ENCODE peak calls at places on chromosomes 11 and 22, in eight cellular contexts. V is right lobe of liver, Q is body of pancreas, A is IMR-90, E is cardiac muscle cell, M is A549, U is GM12878, I is MM.1S. S is an unnamed sample.

GRCh38 chr22:24841261-24841660 is 35.2 kb downstream of the SGSM1 start:
- DNase-seq in V (no peak), Q (peak; percentile 70), A (no peak), E (no peak), M (no peak), U (no peak), I (no peak), S (no peak)

GRCh38 chr11:84333196-84333595 is 1047.0 kb upstream of the CCDC90B start:
- DNase-seq in V (no peak), Q (no peak), A (no peak), E (no peak), M (no peak), U (no peak), I (no peak), S (no peak)

GRCh38 chr11:8773916-8774537 is 91.4 kb downstream of the RPL27A start:
- DNase-seq in V (no peak), Q (no peak), A (no peak), E (no peak), M (no peak), U (no peak), I (no peak), S (no peak)

GRCh38 chr11:114135737-114136151 is 76.2 kb downstream of the ZBTB16 start:
- DNase-seq in V (no peak), Q (no peak), A (no peak), E (peak; percentile 80), M (no peak), U (no peak), I (no peak), S (no peak)

GRCh38 chr11:33976351-33977199 is 75.0 kb upstream of the CAPRIN1 start:
- DNase-seq in V (no peak), Q (no peak), A (peak; percentile 1), E (peak; percentile 88), M (no peak), U (no peak), I (no peak), S (no peak)

GRCh38 chr11:72930011-72930410 is 115.8 kb downstream of the ATG16L2 start:
- DNase-seq in V (no peak), Q (peak; percentile 38), A (peak; percentile 59), E (peak; percentile 61), M (no peak), U (no peak), I (no peak), S (peak; percentile 58)

GRCh38 chr11:72598466-72598865 is 75.8 kb downstream of the PDE2A start:
- DNase-seq in V (no peak), Q (no peak), A (no peak), E (no peak), M (no peak), U (no peak), I (no peak), S (no peak)

GRCh38 chr11:1153105-1153950 is 4.4 kb upstream of the MUC5AC start:
- DNase-seq in V (peak; percentile 44), Q (no peak), A (no peak), E (no peak), M (peak; percentile 45), U (no peak), I (no peak), S (no peak)

GRCh38 chr11:73308963-73309960 is 1.2 kb downstream of the ARHGEF17 start:
- DNase-seq in V (peak; percentile 80), Q (peak; percentile 86), A (peak; percentile 96), E (peak; percentile 99), M (peak; percentile 84), U (no peak), I (no peak), S (peak; percentile 83)

GRCh38 chr11:63510360-63511130 is 4.7 kb downstream of the LGALS12 start:
- DNase-seq in V (peak; percentile 87), Q (peak; percentile 47), A (no peak), E (peak; percentile 83), M (no peak), U (no peak), I (no peak), S (peak; percentile 45)

GRCh38 chr11:16402654-16403447 is 46.5 kb upstream of the SOX6 start:
- DNase-seq in V (no peak), Q (no peak), A (no peak), E (no peak), M (no peak), U (no peak), I (no peak), S (no peak)

GRCh38 chr11:70788247-70789022 is 390.1 kb downstream of the CTTN start:
- DNase-seq in V (no peak), Q (no peak), A (peak; percentile 89), E (peak; percentile 77), M (peak; percentile 93), U (no peak), I (no peak), S (no peak)

GRCh38 chr11:119584193-119585037 is 144.6 kb downstream of the NECTIN1 start:
- DNase-seq in V (no peak), Q (peak; percentile 54), A (peak; percentile 63), E (peak; percentile 96), M (peak; percentile 28), U (no peak), I (peak; percentile 48), S (peak; percentile 74)

GRCh38 chr11:68044898-68045351 is 6.1 kb downstream of the TCIRG1 start:
- DNase-seq in V (no peak), Q (no peak), A (no peak), E (no peak), M (no peak), U (no peak), I (no peak), S (no peak)

GRCh38 chr22:49333206-49333605 is 494.5 kb downstream of the BRD1 start:
- DNase-seq in V (no peak), Q (no peak), A (no peak), E (no peak), M (no peak), U (no peak), I (peak; percentile 21), S (no peak)

GRCh38 chr11:22432331-22433065 is 94.3 kb downstream of the SLC17A6 start:
- DNase-seq in V (no peak), Q (peak; percentile 43), A (peak; percentile 24), E (peak; percentile 83), M (no peak), U (no peak), I (no peak), S (peak; percentile 67)
- H3K27ac ChIP-seq in V (no peak overlapping the region), Q (no peak overlapping the region), A (no peak overlapping the region), E (no peak overlapping the region), M (no peak overlapping the region), U (no peak overlapping the region), I (no peak overlapping the region), S (peak overlapping the region; percentile 69)

GRCh38 chr11:103436131-103436770 is 327.0 kb downstream of the DYNC2H1 start:
- DNase-seq in V (no peak), Q (no peak), A (no peak), E (no peak), M (no peak), U (no peak), I (no peak), S (no peak)
- H3K27ac ChIP-seq in V (no peak overlapping the region), Q (no peak overlapping the region), A (no peak overlapping the region), E (no peak overlapping the region), M (no peak overlapping the region), U (no peak overlapping the region), I (no peak overlapping the region), S (no peak overlapping the region)

DNA sequence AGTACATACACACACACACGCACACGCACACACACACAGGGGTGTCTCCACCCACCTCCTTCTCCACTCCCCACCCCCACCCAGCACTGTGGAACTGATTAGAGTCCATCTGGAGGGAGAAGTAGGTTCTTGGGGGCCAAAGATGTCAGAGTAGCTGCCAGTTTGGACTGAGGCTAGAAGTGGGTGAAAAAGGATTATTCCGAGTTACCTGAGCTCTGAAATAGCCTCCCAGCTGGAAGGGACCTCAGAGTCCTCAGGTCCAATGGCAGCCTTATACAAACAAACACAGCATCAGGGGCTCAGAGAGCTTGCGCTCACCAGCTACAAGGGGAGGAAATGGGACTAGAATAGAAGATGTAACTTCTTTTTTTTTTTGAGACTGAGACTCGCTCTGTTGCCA is 20.8 kb downstream of the IL10RA start:
- DNase-seq in V (no peak), Q (no peak), A (no peak), E (no peak), M (no peak), U (no peak), I (no peak), S (no peak)
- H3K27ac ChIP-seq in V (no peak overlapping the region), Q (no peak overlapping the region), A (no peak overlapping the region), E (no peak overlapping the region), M (no peak overlapping the region), U (peak overlapping the region; percentile 73), I (no peak overlapping the region), S (no peak overlapping the region)

DNA sequence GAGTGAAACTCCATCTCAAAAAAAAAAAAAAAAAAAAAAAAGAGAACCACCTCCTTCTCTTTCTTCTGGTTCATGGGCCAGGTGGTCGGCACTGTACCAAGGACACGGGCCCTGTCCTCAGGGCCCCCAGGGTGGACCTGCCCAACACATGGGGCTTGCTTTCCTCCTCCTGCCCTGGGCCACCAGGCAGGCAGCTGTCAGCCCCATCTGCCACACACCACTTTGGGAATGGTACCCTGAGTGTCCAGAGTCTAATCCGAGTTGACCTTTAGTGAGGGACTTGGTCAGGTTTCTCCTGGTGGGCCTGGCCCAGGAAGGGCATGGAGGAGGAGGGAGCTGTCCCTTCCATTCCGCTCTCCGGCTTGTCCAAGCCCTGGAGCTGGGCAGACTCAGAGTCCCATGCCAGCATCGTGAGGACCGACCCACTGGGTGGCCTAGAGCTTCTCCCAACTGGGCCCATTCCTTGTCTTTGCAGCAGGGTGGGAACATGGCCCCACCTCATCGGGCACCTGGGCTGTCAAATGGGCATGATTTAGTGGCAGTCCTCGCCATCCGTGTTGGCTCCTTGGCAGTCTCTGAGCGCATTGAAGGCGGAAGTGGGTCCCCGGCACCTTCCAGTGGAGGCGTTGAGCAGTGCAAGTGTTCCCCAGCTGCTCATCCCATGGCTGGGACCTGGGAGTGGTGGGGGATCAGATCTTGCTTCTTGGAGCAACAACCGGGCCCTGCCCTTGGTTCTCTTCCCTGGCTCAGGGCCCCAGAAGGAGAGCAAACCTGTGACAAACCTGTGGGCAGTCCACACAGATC is 94.8 kb downstream of the BCR start:
- DNase-seq in V (no peak), Q (no peak), A (no peak), E (no peak), M (no peak), U (no peak), I (no peak), S (no peak)
- H3K27ac ChIP-seq in V (no peak overlapping the region), Q (no peak overlapping the region), A (no peak overlapping the region), E (no peak overlapping the region), M (no peak overlapping the region), U (no peak overlapping the region), I (no peak overlapping the region), S (no peak overlapping the region)